ENCODE peak calls at places on chromosomes 13 and 19, in six cellular contexts. T, Z, E, Y, U and R are unnamed samples.
A peak's percentile ranks its signal among the peaks of the same experiment; 100 is the strongest.

GRCh38 chr19:45159971-45160324 is 834 bp downstream of the NKPD1 start:
- DNase-seq in T (no peak), Z (no peak), Y (no peak), U (no peak), E (no peak), R (no peak)

GRCh38 chr13:38566023-38566422 is 120.9 kb upstream of the FREM2 start:
- DNase-seq in Y (no peak), E (no peak), T (no peak), Z (no peak), U (no peak), R (no peak)

GRCh38 chr19:47421844-47422395 is 2.6 kb upstream of the MEIS3 start:
- DNase-seq in E (peak; percentile 62), U (no peak), Z (no peak), Y (no peak), T (no peak), R (no peak)

GRCh38 chr13:100707818-100708740 is 33.5 kb upstream of the TMTC4 start:
- DNase-seq in U (no peak), E (no peak), Z (no peak), Y (no peak), T (no peak), R (no peak)

GRCh38 chr13:23384111-23384510 is 49.4 kb downstream of the SACS start:
- DNase-seq in T (no peak), U (no peak), Y (no peak), Z (peak; percentile 90), E (peak; percentile 44), R (no peak)

GRCh38 chr13:79401259-79402071 is 4.6 kb downstream of the RBM26 start:
- DNase-seq in Y (peak; percentile 55), U (no peak), E (no peak), Z (no peak), T (no peak), R (no peak)

GRCh38 chr13:20118268-20119140 is 42.3 kb downstream of the GJA3 start:
- DNase-seq in U (no peak), E (peak; percentile 38), Y (no peak), T (peak; percentile 37), Z (no peak), R (peak; percentile 73)

GRCh38 chr19:33627526-33627925 is 5.8 kb downstream of the CHST8 start:
- DNase-seq in T (no peak), U (no peak), E (no peak), Y (no peak), Z (no peak), R (no peak)

GRCh38 chr13:56039992-56040391 is 1100.7 kb upstream of the PRR20A start:
- DNase-seq in Y (no peak), U (no peak), E (no peak), Z (no peak), T (no peak), R (no peak)

GRCh38 chr13:75299913-75300862 is 181.8 kb downstream of the TBC1D4 start:
- DNase-seq in Z (peak; percentile 46), E (peak; percentile 44), Y (no peak), T (no peak), U (no peak), R (no peak)

GRCh38 chr13:50129923-50130685 is 114.9 kb downstream of the KCNRG start:
- DNase-seq in Z (no peak), U (peak; percentile 80), Y (peak; percentile 65), T (peak; percentile 66), E (peak; percentile 63), R (peak; percentile 31)

GRCh38 chr19:46330319-46330918 is 16.5 kb upstream of the PPP5C start:
- DNase-seq in U (no peak), E (no peak), Z (no peak), Y (no peak), T (no peak), R (no peak)

GRCh38 chr13:101698400-101698799 is 245.9 kb downstream of the ITGBL1 start:
- DNase-seq in Z (peak; percentile 7), T (no peak), E (peak; percentile 41), Y (no peak), U (no peak), R (no peak)

GRCh38 chr13:51435002-51435578 is 17.7 kb downstream of the INTS6 start:
- DNase-seq in T (no peak), Y (peak; percentile 45), U (no peak), Z (peak; percentile 49), E (peak; percentile 73), R (no peak)

GRCh38 chr19:50430888-50431342 is 1.8 kb upstream of the MYBPC2 start:
- DNase-seq in T (no peak), Y (peak; percentile 64), U (no peak), Z (no peak), E (no peak), R (no peak)

GRCh38 chr19:13526552-13526951 is 20.3 kb upstream of the CACNA1A start:
- DNase-seq in Z (peak; percentile 18), Y (peak; percentile 9), T (no peak), E (no peak), U (no peak), R (no peak)

GRCh38 chr19:2055871-2056809 is 5.1 kb upstream of the MKNK2 start:
- DNase-seq in U (peak; percentile 67), Y (peak; percentile 57), Z (peak; percentile 64), E (peak; percentile 58), T (peak; percentile 60), R (peak; percentile 56)

GRCh38 chr13:30388401-30389283 is 33.7 kb upstream of the UBE2L5 start:
- DNase-seq in U (no peak), Z (peak; percentile 89), T (peak; percentile 50), E (no peak), Y (no peak), R (no peak)

GRCh38 chr13:60790620-60791019 is 393.6 kb downstream of the TDRD3 start:
- DNase-seq in Y (no peak), E (no peak), U (no peak), Z (no peak), T (peak; percentile 16), R (no peak)

GRCh38 chr19:18159810-18160209 is 6.8 kb downstream of the PIK3R2 start:
- DNase-seq in U (no peak), T (no peak), Y (no peak), E (no peak), Z (no peak), R (no peak)

GRCh38 chr13:37960427-37960826 is 90.9 kb upstream of the TRPC4 start:
- DNase-seq in T (no peak), Z (peak; percentile 1), Y (peak; percentile 2), E (peak; percentile 1), U (no peak), R (no peak)

GRCh38 chr13:103066079-103066880 is at the start of gene SLC10A2:
- DNase-seq in U (no peak), T (no peak), Z (no peak), Y (no peak), E (no peak), R (no peak)

GRCh38 chr13:41811588-41812021 is 149.3 kb downstream of the VWA8 start:
- DNase-seq in U (no peak), E (no peak), Z (no peak), T (no peak), Y (no peak), R (no peak)

GRCh38 chr13:100597253-100597652 is 8.7 kb upstream of the GGACT start:
- DNase-seq in Y (no peak), U (no peak), E (no peak), Z (peak; percentile 17), T (no peak), R (no peak)

GRCh38 chr13:42991892-42992584 is at the start of gene EPSTI1:
- DNase-seq in U (peak; percentile 66), E (peak; percentile 80), Y (peak; percentile 75), T (peak; percentile 35), Z (peak; percentile 74), R (peak; percentile 73)

GRCh38 chr19:47520343-47520806 is 5.5 kb upstream of the NAPA start:
- DNase-seq in Y (no peak), Z (no peak), U (no peak), T (no peak), E (no peak), R (no peak)

GRCh38 chr13:98977568-98978270 is at the start of gene DOCK9:
- DNase-seq in Y (no peak), E (peak; percentile 64), U (peak; percentile 72), Z (peak; percentile 65), T (peak; percentile 35), R (peak; percentile 73)
- H3K9me3 ChIP-seq in Y (no peaks in the 10 kb centered on the region), E (no peaks in the 10 kb centered on the region), U (no peaks in the 10 kb centered on the region), Z (no peaks in the 10 kb centered on the region), T (no peaks in the 10 kb centered on the region), R (no peaks in the 10 kb centered on the region)

GRCh38 chr19:36833430-36833829 is 4.8 kb downstream of the ZNF790 start:
- DNase-seq in Z (no peak), T (no peak), E (no peak), U (no peak), Y (no peak), R (no peak)
- H3K9me3 ChIP-seq in Z (peaks cover 52% of the 10 kb centered on the region), T (peaks cover 63% of the 10 kb centered on the region), E (peaks cover 71% of the 10 kb centered on the region), U (peaks cover 77% of the 10 kb centered on the region), Y (peaks cover 29% of the 10 kb centered on the region), R (peaks cover 16% of the 10 kb centered on the region)

DNA sequence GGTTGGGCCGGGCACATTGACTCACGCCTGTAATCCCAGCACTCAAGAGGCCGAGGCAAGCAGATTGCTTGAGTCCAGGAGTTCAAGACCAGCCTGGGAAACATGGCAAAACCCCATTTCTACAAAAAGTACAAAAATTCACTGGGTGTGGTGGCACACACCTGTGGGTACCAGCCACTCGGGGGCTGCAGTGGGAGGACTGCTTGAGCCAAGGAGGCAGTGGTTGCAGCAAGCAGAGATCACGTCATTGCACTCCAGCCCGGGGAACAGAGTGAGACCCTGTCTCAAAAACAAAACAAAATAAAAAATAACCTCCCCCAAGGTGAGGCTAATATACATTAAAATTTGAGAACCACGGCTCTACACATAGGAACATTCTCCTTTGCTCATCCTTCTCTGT is 24.9 kb downstream of the NLRP13 start:
- DNase-seq in U (no peak), Y (no peak), E (no peak), T (no peak), Z (no peak), R (no peak)
- H3K9me3 ChIP-seq in U (no peaks in the 10 kb centered on the region), Y (no peaks in the 10 kb centered on the region), E (peaks cover 3% of the 10 kb centered on the region), T (no peaks in the 10 kb centered on the region), Z (peaks cover 38% of the 10 kb centered on the region), R (peaks cover 7% of the 10 kb centered on the region)

GRCh38 chr19:34962945-34963530 is 991 bp downstream of the ZNF792 start:
- DNase-seq in Z (peak; percentile 5), E (peak; percentile 3), Y (no peak), U (no peak), T (no peak), R (peak; percentile 22)

GRCh38 chr19:34961775-34962174 is 2.3 kb downstream of the ZNF792 start:
- DNase-seq in T (no peak), Z (no peak), E (no peak), U (no peak), Y (no peak), R (no peak)

GRCh38 chr19:34963531-34964406 is at the start of gene ZNF792:
- DNase-seq in U (peak; percentile 58), E (peak; percentile 78), T (peak; percentile 43), Y (peak; percentile 70), Z (peak; percentile 34), R (peak; percentile 64)

GRCh38 chr19:34960940-34961679 is 2.9 kb downstream of the ZNF792 start:
- DNase-seq in Z (no peak), U (no peak), Y (no peak), T (no peak), E (no peak), R (no peak)

DNA sequence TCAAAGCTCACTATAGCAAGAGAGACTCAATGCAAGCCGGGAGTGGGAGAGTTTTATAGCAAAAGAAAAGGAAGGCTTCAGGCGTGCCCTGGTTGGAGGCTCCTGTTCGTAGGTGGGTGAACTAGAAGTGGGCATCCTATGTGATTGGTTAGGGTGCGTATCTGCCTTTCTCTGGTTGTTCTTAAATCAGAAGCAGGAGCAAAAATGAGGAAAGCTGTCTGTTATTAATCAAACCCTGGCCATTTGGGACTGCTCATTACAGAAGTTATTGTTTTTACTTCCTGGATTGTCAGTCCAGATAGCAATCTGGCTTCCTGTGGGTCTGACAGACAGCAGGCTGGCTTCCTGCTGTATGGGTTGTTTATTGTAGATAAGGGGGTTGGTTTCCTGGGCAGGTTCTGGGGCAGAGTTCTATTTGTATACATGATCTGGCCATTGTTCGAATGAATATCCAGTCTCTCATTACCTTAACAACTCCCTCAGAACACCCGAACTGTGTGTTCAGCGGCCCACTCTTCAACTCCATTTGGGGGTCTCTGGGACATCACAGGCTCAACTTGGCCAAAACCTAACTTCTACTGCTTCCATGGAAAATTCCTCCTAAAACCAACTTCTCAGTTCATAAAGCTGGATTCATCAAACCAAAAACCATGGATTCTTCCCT is 1.6 kb downstream of the ZNF792 start:
- DNase-seq in Y (peak; percentile 67), U (no peak), T (no peak), Z (peak; percentile 16), E (no peak), R (peak; percentile 40)
- H3K9me3 ChIP-seq in Y (peaks cover 5% of the 10 kb centered on the region), U (peaks cover 38% of the 10 kb centered on the region), T (peaks cover 32% of the 10 kb centered on the region), Z (peaks cover 31% of the 10 kb centered on the region), E (peaks cover 30% of the 10 kb centered on the region), R (peaks cover 14% of the 10 kb centered on the region)